ENCODE peak calls at places on chromosomes 6 and 20, in seven cellular contexts. I is kidney tubule cell; T is left cardiac atrium; V is stimulated activated CD4-positive, alpha-beta T cell treated with anti-CD3 and anti-CD28 coated beads, TNF-alpha, amount 100 ng/mL, for 48 hours; C is OCI-LY7; H is DND-41; O is left kidney. J is an unnamed sample.

GRCh38 chr6:93849857-93850256 is 430.5 kb upstream of the EPHA7 start:
- DNase-seq in O (peak; percentile 2), T (no peak), I (peak; percentile 8), V (no peak), C (no peak), H (no peak), J (no peak)

GRCh38 chr6:162336359-162336758 is 391.2 kb downstream of the PRKN start:
- DNase-seq in T (no peak), I (no peak), V (no peak), C (no peak), H (no peak), O (no peak), J (no peak)

GRCh38 chr20:11797161-11797560 is 120.5 kb upstream of the BTBD3 start:
- DNase-seq in I (peak; percentile 9), H (no peak), O (peak; percentile 79), C (no peak), V (no peak), T (no peak), J (no peak)

GRCh38 chr20:63536241-63536977 is 767 bp downstream of the PTK6 start:
- DNase-seq in H (no peak), T (peak; percentile 24), I (peak; percentile 40), C (no peak), O (no peak), V (no peak), J (no peak)

GRCh38 chr6:125250511-125250910 is 51.3 kb downstream of the HDDC2 start:
- DNase-seq in V (no peak), T (no peak), H (no peak), O (no peak), I (no peak), C (no peak), J (no peak)

GRCh38 chr6:130865793-130866192 is 38.6 kb downstream of the SMLR1 start:
- DNase-seq in I (no peak), V (no peak), C (no peak), H (no peak), T (no peak), O (no peak), J (no peak)

GRCh38 chr6:76230711-76231110 is 158.2 kb upstream of the IMPG1 start:
- DNase-seq in T (no peak), V (no peak), H (no peak), I (peak; percentile 12), O (peak; percentile 10), C (no peak), J (no peak)

GRCh38 chr20:33568378-33569289 is 78.7 kb downstream of the CBFA2T2 start:
- DNase-seq in V (no peak), O (peak; percentile 72), H (peak; percentile 58), T (peak; percentile 36), C (peak; percentile 99), I (no peak), J (no peak)

GRCh38 chr20:35871311-35871771 is 83.0 kb downstream of the SCAND1 start:
- DNase-seq in O (no peak), T (peak; percentile 59), C (no peak), V (no peak), I (no peak), H (no peak), J (no peak)

GRCh38 chr6:168902075-168902474 is 351.6 kb downstream of the THBS2 start:
- DNase-seq in T (no peak), O (no peak), C (no peak), H (no peak), V (no peak), I (no peak), J (no peak)

GRCh38 chr6:40722081-40722480 is 134.9 kb upstream of the LRFN2 start:
- DNase-seq in T (no peak), C (no peak), I (peak; percentile 9), V (no peak), H (no peak), O (peak; percentile 56), J (no peak)

GRCh38 chr20:63290677-63291472 is 2.1 kb upstream of the COL20A1 start:
- DNase-seq in T (no peak), C (peak; percentile 51), I (peak; percentile 53), V (peak; percentile 51), H (peak; percentile 72), O (peak; percentile 79), J (peak; percentile 64)

GRCh38 chr20:19742974-19743649 is 14.9 kb upstream of the RIN2 start:
- DNase-seq in T (no peak), H (no peak), V (no peak), I (no peak), C (no peak), O (no peak), J (no peak)

GRCh38 chr20:35762461-35762860 is 9.4 kb upstream of the PHF20 start:
- DNase-seq in C (no peak), T (no peak), O (no peak), H (no peak), I (no peak), V (no peak), J (no peak)

GRCh38 chr20:36876473-36876833 is 515 bp downstream of the TLDC2 start:
- DNase-seq in V (no peak), H (no peak), I (no peak), C (no peak), O (no peak), T (no peak), J (no peak)

GRCh38 chr20:35327074-35327976 is 35.1 kb upstream of the FAM83C start:
- DNase-seq in O (peak; percentile 18), I (peak; percentile 83), H (no peak), C (no peak), T (no peak), V (no peak), J (no peak)

GRCh38 chr6:139965393-139965792 is 590.9 kb upstream of the CITED2 start:
- DNase-seq in H (no peak), I (no peak), T (no peak), O (peak; percentile 60), C (no peak), V (no peak), J (no peak)

GRCh38 chr6:73774311-73774766 is 78.3 kb downstream of the CD109 start:
- DNase-seq in V (no peak), T (peak; percentile 37), O (no peak), I (peak; percentile 50), C (no peak), H (no peak), J (no peak)

GRCh38 chr6:43729537-43729936 is 40.5 kb upstream of the VEGFA start:
- DNase-seq in T (no peak), H (no peak), O (no peak), C (no peak), I (no peak), V (no peak), J (no peak)

GRCh38 chr6:138157986-138158638 is 3.6 kb upstream of the ARFGEF3 start:
- DNase-seq in I (no peak), V (no peak), O (peak; percentile 21), T (no peak), H (no peak), C (no peak), J (no peak)

GRCh38 chr6:44122821-44123220 is 4.4 kb downstream of the MRPL14 start:
- DNase-seq in I (peak; percentile 53), T (no peak), C (peak; percentile 12), O (peak; percentile 67), H (peak; percentile 28), V (no peak), J (peak; percentile 50)

GRCh38 chr20:50932016-50932338 is 740 bp upstream of the ADNP start:
- DNase-seq in V (no peak), O (no peak), C (no peak), H (no peak), T (no peak), I (no peak), J (peak; percentile 17)

GRCh38 chr6:912871-913663 is 220.1 kb upstream of the EXOC2 start:
- DNase-seq in C (peak; percentile 5), T (no peak), I (peak; percentile 62), H (no peak), V (no peak), O (peak; percentile 79), J (no peak)

GRCh38 chr20:37669062-37669772 is 24.6 kb upstream of the CTNNBL1 start:
- DNase-seq in I (no peak), H (no peak), O (no peak), T (no peak), V (no peak), C (no peak), J (peak; percentile 59)

GRCh38 chr20:17969884-17970409 is 1.1 kb downstream of the MGME1 start:
- DNase-seq in C (peak; percentile 83), I (peak; percentile 83), O (peak; percentile 85), H (peak; percentile 57), V (no peak), T (no peak), J (peak; percentile 93)

GRCh38 chr6:3884007-3884745 is 35.0 kb downstream of the FAM50B start:
- DNase-seq in V (no peak), H (no peak), I (peak; percentile 81), T (no peak), O (peak; percentile 69), C (no peak), J (no peak)

GRCh38 chr6:143772662-143773061 is 70.5 kb upstream of the LTV1 start:
- DNase-seq in I (no peak), C (no peak), V (no peak), H (no peak), T (no peak), O (no peak), J (no peak)

GRCh38 chr6:131430531-131430930 is 142.5 kb upstream of the ARG1 start:
- DNase-seq in I (peak; percentile 52), V (no peak), O (no peak), H (no peak), C (no peak), T (no peak), J (no peak)

GRCh38 chr6:12483712-12484111 is 193.6 kb downstream of the EDN1 start:
- DNase-seq in T (no peak), I (peak; percentile 99), V (no peak), O (no peak), H (no peak), C (peak; percentile 6), J (peak; percentile 28)

GRCh38 chr6:165835410-165835851 is 172.4 kb upstream of the PDE10A start:
- DNase-seq in V (no peak), C (no peak), T (no peak), O (no peak), I (no peak), H (no peak), J (no peak)

GRCh38 chr6:158610319-158610968 is 34.1 kb downstream of the DYNLT1 start:
- DNase-seq in I (no peak), T (no peak), V (no peak), C (no peak), O (no peak), H (no peak), J (no peak)

GRCh38 chr20:2005359-2005758 is 11.5 kb upstream of the PDYN start:
- DNase-seq in T (no peak), H (no peak), C (no peak), V (no peak), O (no peak), I (peak; percentile 6), J (no peak)

GRCh38 chr20:32510120-32510600 is 75.0 kb downstream of the NOL4L start:
- DNase-seq in O (peak; percentile 75), C (no peak), I (no peak), T (no peak), H (peak; percentile 62), V (no peak), J (no peak)

GRCh38 chr6:132063738-132064137 is 112.6 kb upstream of the CCN2 start:
- DNase-seq in I (peak; percentile 93), V (no peak), O (no peak), T (peak; percentile 32), H (no peak), C (no peak), J (no peak)

GRCh38 chr6:138443979-138444378 is 40.0 kb downstream of the HEBP2 start:
- DNase-seq in V (no peak), C (no peak), T (no peak), I (peak; percentile 12), H (no peak), O (no peak), J (no peak)

GRCh38 chr20:38649275-38649891 is 47.8 kb downstream of the ARHGAP40 start:
- DNase-seq in H (peak; percentile 26), O (peak; percentile 72), C (peak; percentile 61), I (peak; percentile 11), T (no peak), V (no peak), J (no peak)

GRCh38 chr6:111789593-111789992 is 83.7 kb downstream of the FYN start:
- DNase-seq in I (no peak), H (no peak), C (no peak), T (peak; percentile 47), O (no peak), V (no peak), J (no peak)

GRCh38 chr6:118288355-118289124 is 259.6 kb upstream of the PLN start:
- DNase-seq in V (no peak), H (no peak), I (no peak), T (no peak), O (no peak), C (no peak), J (no peak)